ENCODE peak calls at places on chromosomes 2 and 18, in six cellular contexts. Y is HCT116; C is PC-9; L is CD4-positive, alpha-beta T cell; D is HFFc6; N is upper lobe of left lung. I is an unnamed sample.
A peak's percentile ranks its signal among the peaks of the same experiment; 100 is the strongest.

GRCh38 chr2:32168513-32168912 is 2.8 kb downstream of the SLC30A6 start:
- DNase-seq in Y (no peak), C (no peak), L (no peak), D (no peak), N (no peak), I (no peak)

GRCh38 chr18:21313576-21313975 is 71.5 kb downstream of the GREB1L start:
- DNase-seq in Y (no peak), C (no peak), L (no peak), D (no peak), N (no peak), I (no peak)

GRCh38 chr2:28980368-28981015 is 606 bp upstream of the TOGARAM2 start:
- DNase-seq in Y (no peak), C (no peak), L (no peak), D (no peak), N (no peak), I (no peak)

GRCh38 chr18:13435596-13436333 is 217.2 kb downstream of the LDLRAD4 start:
- DNase-seq in Y (no peak), C (peak; percentile 55), L (no peak), D (peak; percentile 25), N (no peak), I (no peak)

GRCh38 chr2:121898483-121898882 is 143.0 kb downstream of the TSN start:
- DNase-seq in Y (no peak), C (no peak), L (no peak), D (peak; percentile 36), N (no peak), I (no peak)

GRCh38 chr2:42040643-42041277 is 7.1 kb upstream of the PKDCC start:
- DNase-seq in Y (no peak), C (no peak), L (no peak), D (no peak), N (no peak), I (no peak)

GRCh38 chr2:36770542-36771287 is 74.2 kb downstream of the VIT start:
- DNase-seq in Y (peak; percentile 51), C (peak; percentile 32), L (peak; percentile 7), D (peak; percentile 35), N (no peak), I (peak; percentile 43)

GRCh38 chr2:101820519-101820918 is 123.0 kb downstream of the MAP4K4 start:
- DNase-seq in Y (no peak), C (no peak), L (no peak), D (peak; percentile 87), N (no peak), I (peak; percentile 19)

GRCh38 chr2:158724803-158725271 is 70.3 kb upstream of the DAPL1 start:
- DNase-seq in Y (no peak), C (peak; percentile 58), L (no peak), D (no peak), N (no peak), I (peak; percentile 53)

GRCh38 chr2:188897096-188897495 is 77.1 kb upstream of the COL3A1 start:
- DNase-seq in Y (no peak), C (no peak), L (no peak), D (peak; percentile 11), N (no peak), I (no peak)

GRCh38 chr18:32764611-32765244 is 8.1 kb downstream of the KLHL14 start:
- DNase-seq in Y (no peak), C (no peak), L (no peak), D (no peak), N (no peak), I (no peak)

GRCh38 chr18:56388571-56388970 is 249.8 kb downstream of the TXNL1 start:
- DNase-seq in Y (no peak), C (no peak), L (no peak), D (no peak), N (no peak), I (no peak)

GRCh38 chr2:196927318-196928225 is 1.1 kb upstream of the PGAP1 start:
- DNase-seq in Y (no peak), C (peak; percentile 6), L (peak; percentile 19), D (peak; percentile 79), N (no peak), I (peak; percentile 18)

GRCh38 chr2:36409971-36410370 is 54.4 kb downstream of the CRIM1 start:
- DNase-seq in Y (no peak), C (no peak), L (no peak), D (no peak), N (no peak), I (no peak)

GRCh38 chr2:71609441-71609840 is 156.1 kb downstream of the DYSF start:
- DNase-seq in Y (no peak), C (peak; percentile 29), L (no peak), D (peak; percentile 72), N (no peak), I (no peak)

GRCh38 chr2:96241901-96242611 is 23.7 kb downstream of the TMEM127 start:
- DNase-seq in Y (no peak), C (no peak), L (peak; percentile 25), D (peak; percentile 97), N (no peak), I (no peak)

GRCh38 chr2:131047920-131048560 is 45.2 kb downstream of the FAM168B start:
- DNase-seq in Y (no peak), C (no peak), L (no peak), D (no peak), N (no peak), I (no peak)

GRCh38 chr2:66189598-66189997 is 245.3 kb upstream of the MEIS1 start:
- DNase-seq in Y (no peak), C (no peak), L (no peak), D (no peak), N (no peak), I (no peak)

GRCh38 chr2:181312515-181312927 is 144.7 kb upstream of the ITGA4 start:
- DNase-seq in Y (no peak), C (no peak), L (no peak), D (no peak), N (no peak), I (no peak)

GRCh38 chr2:128178650-128179460 is 87.9 kb downstream of the UGGT1 start:
- DNase-seq in Y (peak; percentile 10), C (peak; percentile 52), L (peak; percentile 7), D (peak; percentile 75), N (no peak), I (peak; percentile 31)

GRCh38 chr2:169741-170140 is 94.1 kb downstream of the SH3YL1 start:
- DNase-seq in Y (no peak), C (no peak), L (no peak), D (no peak), N (no peak), I (no peak)

GRCh38 chr2:84491256-84491655 is 25.0 kb upstream of the DNAH6 start:
- DNase-seq in Y (no peak), C (no peak), L (no peak), D (no peak), N (no peak), I (no peak)

GRCh38 chr2:84493494-84493893 is 22.8 kb upstream of the DNAH6 start:
- DNase-seq in Y (no peak), C (no peak), L (no peak), D (peak; percentile 88), N (no peak), I (no peak)

GRCh38 chr2:84491741-84492140 is 24.6 kb upstream of the DNAH6 start:
- DNase-seq in Y (no peak), C (no peak), L (no peak), D (no peak), N (no peak), I (no peak)

GRCh38 chr2:84494070-84494469 is 22.2 kb upstream of the DNAH6 start:
- DNase-seq in Y (no peak), C (no peak), L (no peak), D (peak; percentile 53), N (no peak), I (no peak)

DNA sequence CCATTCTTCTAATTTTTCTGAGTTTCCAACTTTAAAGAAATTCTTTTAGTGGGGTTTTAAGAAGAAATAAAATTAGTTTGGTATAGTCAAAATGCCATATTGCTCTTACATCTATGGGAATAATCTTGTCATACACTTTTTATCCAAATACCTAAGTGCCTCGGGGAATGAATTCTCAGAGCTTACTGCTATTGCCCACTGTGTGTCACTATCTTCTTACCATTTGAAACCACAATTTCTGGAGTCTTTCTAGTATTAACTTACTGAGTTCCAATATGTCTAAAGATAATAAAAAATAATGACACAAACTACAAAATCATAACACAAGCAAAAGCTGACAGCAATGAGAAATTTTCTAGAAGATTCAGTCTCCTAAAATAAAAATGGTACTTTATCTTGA is 23.7 kb upstream of the DNAH6 start:
- DNase-seq in Y (no peak), C (no peak), L (no peak), D (peak; percentile 25), N (no peak), I (no peak)
- TF ChIP-seq CTCF in Y (no peak), C (peak; percentile 24), L (no peak), D (peak; percentile 56), N (no peak), I (no peak)

DNA sequence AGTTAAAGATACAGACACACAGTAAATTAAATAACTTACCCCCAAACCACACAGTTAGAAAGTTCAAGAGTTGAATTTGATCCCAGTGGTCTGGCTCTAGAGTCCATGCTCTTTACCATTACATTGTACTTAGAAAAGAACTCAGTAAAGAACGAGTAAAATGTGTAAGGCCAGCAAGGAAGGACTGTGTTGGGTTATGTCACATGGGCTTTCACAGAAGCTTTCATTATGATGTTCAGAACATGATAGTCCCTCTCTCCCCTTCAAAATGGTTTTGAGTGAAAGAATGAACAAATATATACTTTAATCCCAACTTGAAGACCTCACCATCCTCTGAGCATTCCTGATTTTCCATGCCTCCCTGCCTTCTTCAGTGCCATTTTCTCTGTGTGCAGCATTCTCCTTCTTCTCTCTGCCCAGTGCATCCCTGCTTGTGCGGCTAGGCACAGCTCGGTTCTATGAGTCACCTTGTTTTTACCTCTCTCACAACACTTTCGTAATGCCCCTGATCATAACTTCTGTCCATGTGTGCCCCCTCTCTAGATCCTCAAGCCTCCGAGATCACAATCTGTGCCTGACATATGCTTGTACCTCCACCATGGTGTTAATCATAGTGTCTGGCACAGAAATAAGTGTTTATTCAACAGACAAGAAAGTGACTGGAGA is 22.0 kb downstream of the RASGRP3 start:
- DNase-seq in Y (no peak), C (no peak), L (no peak), D (peak; percentile 26), N (no peak), I (no peak)
- TF ChIP-seq CTCF in Y (no peak), C (no peak), L (no peak), D (no peak), N (no peak), I (no peak)

DNA sequence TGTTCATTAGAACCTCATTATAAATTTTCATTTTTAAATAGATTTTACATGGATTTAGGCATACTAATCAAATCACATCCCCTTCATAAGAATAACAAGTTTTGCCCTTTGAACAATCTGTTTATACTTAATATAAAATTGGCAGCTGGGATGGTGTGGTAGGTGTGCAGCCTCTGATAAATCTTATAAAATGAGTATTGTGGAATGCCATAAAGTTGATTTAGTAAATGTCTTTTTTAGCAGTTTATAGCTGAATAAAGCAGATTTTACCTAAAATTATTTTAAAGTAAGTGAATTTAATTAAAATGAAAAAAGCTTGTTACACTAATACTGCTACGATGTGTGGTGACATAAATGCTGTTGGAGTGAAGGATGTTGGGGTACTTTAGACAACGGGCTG is 35.5 kb downstream of the VAPA start:
- DNase-seq in Y (no peak), C (no peak), L (no peak), D (no peak), N (no peak), I (no peak)
- TF ChIP-seq CTCF in Y (no peak), C (no peak), L (no peak), D (no peak), N (no peak), I (no peak)

GRCh38 chr2:227511955-227512354 is 40.0 kb downstream of the AGFG1 start:
- DNase-seq in Y (no peak), C (no peak), L (no peak), D (no peak), N (no peak), I (no peak)
- TF ChIP-seq CTCF in Y (no peak), C (no peak), L (no peak), D (no peak), N (no peak), I (no peak)